ENCODE peak calls at places on chromosomes 16 and 17, in nine cellular contexts. One of them, this sample, is unnamed.

GRCh38 chr16:56357291-56357764 is 68.0 kb downstream of the AMFR start:
- DNase-seq in heart left ventricle: peak; percentile 7
- DNase-seq in gastrocnemius medialis: peak; percentile 1
- DNase-seq in cardiac muscle cell: no peak
- DNase-seq in IMR-90: peak; percentile 63
- DNase-seq in PC-3: peak; percentile 11
- DNase-seq in ovary: no peak
- DNase-seq in A549: no peak
- DNase-seq in tibial nerve: peak; percentile 11
- DNase-seq in this sample: no peak

GRCh38 chr16:29694384-29695195 is 15.6 kb downstream of the QPRT start:
- DNase-seq in gastrocnemius medialis: no peak
- DNase-seq in heart left ventricle: no peak
- DNase-seq in A549: no peak
- DNase-seq in IMR-90: no peak
- DNase-seq in cardiac muscle cell: no peak
- DNase-seq in PC-3: no peak
- DNase-seq in tibial nerve: no peak
- DNase-seq in ovary: no peak
- DNase-seq in this sample: no peak

GRCh38 chr17:37490638-37491614 is 1.2 kb downstream of the DUSP14 start:
- DNase-seq in ovary: peak; percentile 60
- DNase-seq in PC-3: peak; percentile 87
- DNase-seq in cardiac muscle cell: peak; percentile 76
- DNase-seq in A549: peak; percentile 90
- DNase-seq in heart left ventricle: peak; percentile 64
- DNase-seq in gastrocnemius medialis: peak; percentile 48
- DNase-seq in tibial nerve: no peak
- DNase-seq in IMR-90: peak; percentile 93
- DNase-seq in this sample: no peak

GRCh38 chr17:6475411-6475810 is 31.2 kb downstream of the PIMREG start:
- DNase-seq in PC-3: no peak
- DNase-seq in heart left ventricle: no peak
- DNase-seq in tibial nerve: no peak
- DNase-seq in cardiac muscle cell: no peak
- DNase-seq in ovary: no peak
- DNase-seq in A549: no peak
- DNase-seq in gastrocnemius medialis: no peak
- DNase-seq in IMR-90: peak; percentile 17
- DNase-seq in this sample: no peak

GRCh38 chr16:57284206-57284951 is at the start of gene PLLP:
- DNase-seq in cardiac muscle cell: peak; percentile 57
- DNase-seq in A549: peak; percentile 69
- DNase-seq in PC-3: peak; percentile 30
- DNase-seq in tibial nerve: no peak
- DNase-seq in heart left ventricle: no peak
- DNase-seq in ovary: no peak
- DNase-seq in gastrocnemius medialis: no peak
- DNase-seq in IMR-90: peak; percentile 8
- DNase-seq in this sample: peak; percentile 85

GRCh38 chr17:63537991-63538692 is 12.1 kb upstream of the DCAF7 start:
- DNase-seq in IMR-90: no peak
- DNase-seq in A549: no peak
- DNase-seq in PC-3: no peak
- DNase-seq in tibial nerve: no peak
- DNase-seq in cardiac muscle cell: peak; percentile 56
- DNase-seq in ovary: no peak
- DNase-seq in heart left ventricle: no peak
- DNase-seq in gastrocnemius medialis: no peak
- DNase-seq in this sample: peak; percentile 65

GRCh38 chr16:17724242-17724898 is 253.6 kb upstream of the XYLT1 start:
- DNase-seq in tibial nerve: no peak
- DNase-seq in gastrocnemius medialis: no peak
- DNase-seq in A549: no peak
- DNase-seq in ovary: no peak
- DNase-seq in PC-3: no peak
- DNase-seq in heart left ventricle: no peak
- DNase-seq in cardiac muscle cell: no peak
- DNase-seq in IMR-90: peak; percentile 82
- DNase-seq in this sample: no peak

GRCh38 chr17:72852267-72852945 is 240.1 kb downstream of the SLC39A11 start:
- DNase-seq in A549: no peak
- DNase-seq in ovary: no peak
- DNase-seq in PC-3: peak; percentile 11
- DNase-seq in gastrocnemius medialis: no peak
- DNase-seq in IMR-90: peak; percentile 64
- DNase-seq in tibial nerve: no peak
- DNase-seq in cardiac muscle cell: no peak
- DNase-seq in heart left ventricle: no peak
- DNase-seq in this sample: no peak

GRCh38 chr17:41863074-41863843 is 2.0 kb downstream of the KLHL11 start:
- DNase-seq in heart left ventricle: no peak
- DNase-seq in A549: no peak
- DNase-seq in IMR-90: no peak
- DNase-seq in ovary: no peak
- DNase-seq in tibial nerve: no peak
- DNase-seq in cardiac muscle cell: no peak
- DNase-seq in gastrocnemius medialis: no peak
- DNase-seq in PC-3: no peak
- DNase-seq in this sample: no peak

GRCh38 chr17:16293918-16294317 is 59.4 kb downstream of the CENPV start:
- DNase-seq in tibial nerve: no peak
- DNase-seq in A549: no peak
- DNase-seq in PC-3: no peak
- DNase-seq in gastrocnemius medialis: no peak
- DNase-seq in IMR-90: no peak
- DNase-seq in cardiac muscle cell: no peak
- DNase-seq in heart left ventricle: no peak
- DNase-seq in ovary: no peak
- DNase-seq in this sample: no peak

GRCh38 chr17:8223356-8224063 is 13.1 kb upstream of the AURKB start:
- DNase-seq in heart left ventricle: peak; percentile 68
- DNase-seq in ovary: peak; percentile 77
- DNase-seq in gastrocnemius medialis: peak; percentile 54
- DNase-seq in tibial nerve: peak; percentile 40
- DNase-seq in IMR-90: peak; percentile 47
- DNase-seq in A549: peak; percentile 48
- DNase-seq in PC-3: peak; percentile 26
- DNase-seq in cardiac muscle cell: peak; percentile 76
- DNase-seq in this sample: peak; percentile 84

GRCh38 chr16:59591480-59591879 is 857.4 kb upstream of the GOT2 start:
- DNase-seq in gastrocnemius medialis: no peak
- DNase-seq in heart left ventricle: no peak
- DNase-seq in PC-3: peak; percentile 32
- DNase-seq in ovary: no peak
- DNase-seq in tibial nerve: no peak
- DNase-seq in IMR-90: peak; percentile 19
- DNase-seq in cardiac muscle cell: no peak
- DNase-seq in A549: no peak
- DNase-seq in this sample: no peak

GRCh38 chr16:67029249-67030096 is 524 bp downstream of the CBFB start:
- DNase-seq in A549: peak; percentile 36
- DNase-seq in tibial nerve: peak; percentile 40
- DNase-seq in ovary: peak; percentile 68
- DNase-seq in heart left ventricle: peak; percentile 70
- DNase-seq in IMR-90: peak; percentile 52
- DNase-seq in gastrocnemius medialis: peak; percentile 46
- DNase-seq in PC-3: peak; percentile 25
- DNase-seq in cardiac muscle cell: peak; percentile 51
- DNase-seq in this sample: peak; percentile 86

GRCh38 chr17:70344356-70345060 is 175.2 kb downstream of the KCNJ2 start:
- DNase-seq in IMR-90: peak; percentile 27
- DNase-seq in A549: no peak
- DNase-seq in PC-3: peak; percentile 26
- DNase-seq in tibial nerve: no peak
- DNase-seq in ovary: no peak
- DNase-seq in cardiac muscle cell: no peak
- DNase-seq in gastrocnemius medialis: no peak
- DNase-seq in heart left ventricle: no peak
- DNase-seq in this sample: no peak

GRCh38 chr16:53129281-53130192 is 74.7 kb downstream of the CHD9 start:
- DNase-seq in A549: no peak
- DNase-seq in PC-3: peak; percentile 6
- DNase-seq in tibial nerve: no peak
- DNase-seq in heart left ventricle: peak; percentile 27
- DNase-seq in gastrocnemius medialis: no peak
- DNase-seq in IMR-90: peak; percentile 81
- DNase-seq in cardiac muscle cell: peak; percentile 58
- DNase-seq in ovary: no peak
- DNase-seq in this sample: no peak

GRCh38 chr17:62678214-62678919 is 50.9 kb downstream of the MRC2 start:
- DNase-seq in gastrocnemius medialis: no peak
- DNase-seq in cardiac muscle cell: no peak
- DNase-seq in A549: no peak
- DNase-seq in heart left ventricle: no peak
- DNase-seq in ovary: no peak
- DNase-seq in tibial nerve: no peak
- DNase-seq in PC-3: no peak
- DNase-seq in IMR-90: no peak
- DNase-seq in this sample: no peak

GRCh38 chr17:1907818-1908698 is 78.3 kb downstream of the RPA1 start:
- DNase-seq in heart left ventricle: no peak
- DNase-seq in gastrocnemius medialis: no peak
- DNase-seq in cardiac muscle cell: peak; percentile 28
- DNase-seq in IMR-90: peak; percentile 21
- DNase-seq in A549: no peak
- DNase-seq in tibial nerve: no peak
- DNase-seq in ovary: no peak
- DNase-seq in PC-3: peak; percentile 19
- DNase-seq in this sample: no peak

GRCh38 chr17:74199306-74200092 is 4.0 kb upstream of the RPL38 start:
- DNase-seq in PC-3: peak; percentile 83
- DNase-seq in heart left ventricle: peak; percentile 46
- DNase-seq in IMR-90: no peak
- DNase-seq in gastrocnemius medialis: no peak
- DNase-seq in ovary: no peak
- DNase-seq in cardiac muscle cell: peak; percentile 72
- DNase-seq in A549: peak; percentile 89
- DNase-seq in tibial nerve: peak; percentile 47
- DNase-seq in this sample: peak; percentile 83

GRCh38 chr16:23058576-23058975 is 90.7 kb downstream of the USP31 start:
- DNase-seq in PC-3: no peak
- DNase-seq in ovary: no peak
- DNase-seq in gastrocnemius medialis: no peak
- DNase-seq in A549: no peak
- DNase-seq in heart left ventricle: no peak
- DNase-seq in IMR-90: no peak
- DNase-seq in cardiac muscle cell: no peak
- DNase-seq in tibial nerve: no peak
- DNase-seq in this sample: no peak

GRCh38 chr16:23060458-23061320 is 88.6 kb downstream of the USP31 start:
- DNase-seq in tibial nerve: peak; percentile 69
- DNase-seq in cardiac muscle cell: peak; percentile 75
- DNase-seq in PC-3: peak; percentile 75
- DNase-seq in ovary: peak; percentile 61
- DNase-seq in heart left ventricle: peak; percentile 59
- DNase-seq in IMR-90: peak; percentile 77
- DNase-seq in gastrocnemius medialis: peak; percentile 23
- DNase-seq in A549: peak; percentile 73
- DNase-seq in this sample: no peak

GRCh38 chr16:23057013-23057596 is 92.1 kb downstream of the USP31 start:
- DNase-seq in PC-3: no peak
- DNase-seq in heart left ventricle: no peak
- DNase-seq in IMR-90: no peak
- DNase-seq in A549: no peak
- DNase-seq in cardiac muscle cell: no peak
- DNase-seq in ovary: no peak
- DNase-seq in tibial nerve: no peak
- DNase-seq in gastrocnemius medialis: no peak
- DNase-seq in this sample: no peak

GRCh38 chr16:23061669-23062068 is 87.6 kb downstream of the USP31 start:
- DNase-seq in tibial nerve: no peak
- DNase-seq in A549: no peak
- DNase-seq in heart left ventricle: no peak
- DNase-seq in gastrocnemius medialis: no peak
- DNase-seq in PC-3: no peak
- DNase-seq in cardiac muscle cell: no peak
- DNase-seq in ovary: no peak
- DNase-seq in IMR-90: peak; percentile 43
- DNase-seq in this sample: no peak

DNA sequence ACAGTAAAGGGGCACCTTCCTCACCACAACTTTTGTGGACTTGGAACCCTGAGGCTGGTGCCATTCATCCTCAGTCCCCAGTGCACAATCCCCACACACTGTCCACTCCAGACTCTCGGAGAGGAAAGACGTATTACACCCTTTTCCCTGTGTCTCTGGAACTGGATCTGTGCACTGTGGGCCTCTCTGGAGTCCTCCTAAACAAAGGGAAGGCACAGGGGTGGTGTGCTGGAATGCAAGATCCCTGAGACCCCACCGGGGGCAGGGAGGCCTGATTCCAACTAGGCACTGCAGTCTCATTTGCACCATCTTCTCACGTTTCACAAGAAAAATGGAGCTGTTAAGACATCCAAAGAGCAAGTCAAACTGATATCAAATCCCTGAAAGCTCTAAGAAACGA is 89.8 kb downstream of the USP31 start:
- DNase-seq in IMR-90: no peak
- DNase-seq in cardiac muscle cell: no peak
- DNase-seq in A549: no peak
- DNase-seq in PC-3: no peak
- DNase-seq in ovary: no peak
- DNase-seq in gastrocnemius medialis: no peak
- DNase-seq in heart left ventricle: no peak
- DNase-seq in tibial nerve: no peak
- DNase-seq in this sample: no peak
- H3K27ac ChIP-seq in IMR-90: no peak overlapping the region
- H3K27ac ChIP-seq in cardiac muscle cell: no peak overlapping the region
- H3K27ac ChIP-seq in A549: no peak overlapping the region
- H3K27ac ChIP-seq in PC-3: no peak overlapping the region
- H3K27ac ChIP-seq in ovary: no peak overlapping the region
- H3K27ac ChIP-seq in gastrocnemius medialis: no peak overlapping the region
- H3K27ac ChIP-seq in heart left ventricle: no peak overlapping the region
- H3K27ac ChIP-seq in tibial nerve: no peak overlapping the region
- H3K27ac ChIP-seq in this sample: no peak overlapping the region

GRCh38 chr17:78922876-78923498 is 2.2 kb downstream of the TIMP2 start:
- DNase-seq in tibial nerve: no peak
- DNase-seq in PC-3: no peak
- DNase-seq in A549: no peak
- DNase-seq in ovary: peak; percentile 19
- DNase-seq in IMR-90: no peak
- DNase-seq in gastrocnemius medialis: no peak
- DNase-seq in heart left ventricle: no peak
- DNase-seq in cardiac muscle cell: no peak
- DNase-seq in this sample: no peak
- H3K4me3 ChIP-seq in tibial nerve: peak overlapping the region; percentile 98
- H3K4me3 ChIP-seq in PC-3: peak overlapping the region; percentile 85
- H3K4me3 ChIP-seq in A549: peak overlapping the region; percentile 86
- H3K4me3 ChIP-seq in ovary: peak overlapping the region; percentile 82
- H3K4me3 ChIP-seq in IMR-90: peak overlapping the region; percentile 89
- H3K4me3 ChIP-seq in gastrocnemius medialis: no peak overlapping the region
- H3K4me3 ChIP-seq in heart left ventricle: peak overlapping the region; percentile 70
- H3K4me3 ChIP-seq in cardiac muscle cell: no peak overlapping the region
- H3K4me3 ChIP-seq in this sample: peak overlapping the region; percentile 80

GRCh38 chr16:18953535-18953934 is 27.3 kb upstream of the SMG1 start:
- DNase-seq in ovary: no peak
- DNase-seq in A549: no peak
- DNase-seq in tibial nerve: no peak
- DNase-seq in PC-3: no peak
- DNase-seq in gastrocnemius medialis: no peak
- DNase-seq in heart left ventricle: no peak
- DNase-seq in cardiac muscle cell: no peak
- DNase-seq in IMR-90: no peak
- DNase-seq in this sample: no peak
- TF ChIP-seq CTCF in ovary: no peak
- TF ChIP-seq CTCF in A549: no peak
- TF ChIP-seq CTCF in tibial nerve: no peak
- TF ChIP-seq CTCF in PC-3: no peak
- TF ChIP-seq CTCF in gastrocnemius medialis: no peak
- TF ChIP-seq CTCF in heart left ventricle: no peak
- TF ChIP-seq CTCF in cardiac muscle cell: no peak
- TF ChIP-seq CTCF in IMR-90: no peak
- TF ChIP-seq CTCF in this sample: no peak

GRCh38 chr16:50276128-50276444 is 9.7 kb downstream of the ADCY7 start:
- DNase-seq in cardiac muscle cell: no peak
- DNase-seq in gastrocnemius medialis: no peak
- DNase-seq in A549: no peak
- DNase-seq in IMR-90: no peak
- DNase-seq in heart left ventricle: no peak
- DNase-seq in PC-3: no peak
- DNase-seq in tibial nerve: no peak
- DNase-seq in ovary: peak; percentile 6
- DNase-seq in this sample: peak; percentile 55
- H3K27ac ChIP-seq in cardiac muscle cell: no peak overlapping the region
- H3K27ac ChIP-seq in gastrocnemius medialis: no peak overlapping the region
- H3K27ac ChIP-seq in A549: no peak overlapping the region
- H3K27ac ChIP-seq in IMR-90: no peak overlapping the region
- H3K27ac ChIP-seq in heart left ventricle: peak overlapping the region; percentile 95
- H3K27ac ChIP-seq in PC-3: no peak overlapping the region
- H3K27ac ChIP-seq in tibial nerve: no peak overlapping the region
- H3K27ac ChIP-seq in ovary: no peak overlapping the region
- H3K27ac ChIP-seq in this sample: peak overlapping the region; percentile 30

This sample was measured in upper lobe of right lung.